ENCODE peak calls at places on chromosomes 2 and 18, in seven cellular contexts. I is GM23248, A is fibroblast of lung, F is astrocyte, T is PC-3, X is mammary epithelial cell, C is hepatocyte. V is an unnamed sample.

GRCh38 chr2:108612153-108612513 is 77.9 kb downstream of the LIMS1 start:
- DNase-seq in A (peak; percentile 66), F (peak; percentile 60), T (no peak), I (no peak), C (no peak), X (peak; percentile 95), V (no peak)

GRCh38 chr18:2425426-2426317 is 145.6 kb downstream of the METTL4 start:
- DNase-seq in T (peak; percentile 9), X (peak; percentile 36), I (peak; percentile 55), A (peak; percentile 51), F (no peak), C (no peak), V (no peak)

GRCh38 chr2:75403991-75404428 is 156.7 kb downstream of the EVA1A start:
- DNase-seq in C (peak; percentile 53), I (peak; percentile 69), X (peak; percentile 35), A (peak; percentile 41), F (peak; percentile 22), T (peak; percentile 76), V (peak; percentile 24)

GRCh38 chr2:174025271-174026121 is 60.3 kb upstream of the SP3 start:
- DNase-seq in I (peak; percentile 87), C (peak; percentile 76), T (no peak), F (peak; percentile 72), A (peak; percentile 72), X (no peak), V (no peak)

GRCh38 chr2:233707979-233708644 is 4.6 kb upstream of the UGT1A5 start:
- DNase-seq in I (peak; percentile 50), F (peak; percentile 59), T (peak; percentile 74), A (peak; percentile 67), C (no peak), X (peak; percentile 40), V (no peak)

GRCh38 chr2:96859338-96859649 is 1.5 kb upstream of the ANKRD39 start:
- DNase-seq in A (no peak), I (no peak), T (no peak), X (no peak), C (no peak), F (no peak), V (no peak)

GRCh38 chr2:233449071-233449901 is 95.0 kb downstream of the DGKD start:
- DNase-seq in A (peak; percentile 46), X (no peak), T (peak; percentile 53), C (peak; percentile 71), I (peak; percentile 83), F (peak; percentile 14), V (no peak)

GRCh38 chr2:95231723-95232122 is 24.4 kb downstream of the ZNF892 start:
- DNase-seq in A (peak; percentile 62), I (peak; percentile 69), T (peak; percentile 93), X (peak; percentile 57), F (peak; percentile 46), C (peak; percentile 55), V (peak; percentile 70)

GRCh38 chr2:134193006-134193405 is 60.9 kb upstream of the MGAT5 start:
- DNase-seq in F (peak; percentile 42), C (no peak), T (peak; percentile 53), X (peak; percentile 75), I (peak; percentile 68), A (peak; percentile 66), V (no peak)

GRCh38 chr18:13619505-13620205 is 106.7 kb downstream of the FAM210A start:
- DNase-seq in F (no peak), A (no peak), T (no peak), X (no peak), C (no peak), I (no peak), V (no peak)

GRCh38 chr2:71930073-71930681 is 217.5 kb downstream of the CYP26B1 start:
- DNase-seq in T (peak; percentile 40), C (peak; percentile 70), F (no peak), I (peak; percentile 83), X (no peak), A (no peak), V (no peak)

GRCh38 chr2:165373322-165374025 is 96.0 kb upstream of the CSRNP3 start:
- DNase-seq in X (no peak), C (no peak), T (no peak), F (no peak), I (no peak), A (no peak), V (no peak)

GRCh38 chr2:191030521-191031154 is 16.7 kb upstream of the STAT1 start:
- DNase-seq in X (no peak), T (peak; percentile 64), A (peak; percentile 45), I (peak; percentile 57), F (peak; percentile 28), C (peak; percentile 67), V (peak; percentile 54)

GRCh38 chr18:48804856-48805610 is 145.7 kb downstream of the SMAD7 start:
- DNase-seq in A (no peak), T (no peak), C (no peak), I (no peak), X (no peak), F (no peak), V (no peak)

GRCh38 chr18:13414542-13414941 is 196.0 kb downstream of the LDLRAD4 start:
- DNase-seq in F (no peak), I (no peak), T (no peak), A (no peak), X (no peak), C (no peak), V (no peak)

GRCh38 chr2:156589381-156590079 is 153.4 kb downstream of the GPD2 start:
- DNase-seq in F (peak; percentile 21), I (peak; percentile 72), T (peak; percentile 67), A (peak; percentile 39), C (peak; percentile 61), X (peak; percentile 25), V (peak; percentile 29)

GRCh38 chr2:38178556-38179419 is 102.8 kb upstream of the CYP1B1 start:
- DNase-seq in X (peak; percentile 60), C (peak; percentile 34), F (peak; percentile 90), T (peak; percentile 19), I (peak; percentile 92), A (peak; percentile 91), V (no peak)

GRCh38 chr2:167140767-167141166 is 252.5 kb downstream of the XIRP2 start:
- DNase-seq in T (peak; percentile 99), X (peak; percentile 98), F (peak; percentile 99), A (peak; percentile 99), C (peak; percentile 21), I (peak; percentile 97), V (no peak)

GRCh38 chr2:149783284-149783683 is 195.7 kb upstream of the MMADHC start:
- DNase-seq in C (no peak), A (no peak), X (no peak), T (no peak), I (no peak), F (no peak), V (no peak)

GRCh38 chr2:210655229-210655628 is 98.8 kb downstream of the CPS1 start:
- DNase-seq in X (no peak), A (no peak), I (no peak), T (no peak), C (no peak), F (no peak), V (no peak)

GRCh38 chr2:151808258-151809072 is 19.8 kb downstream of the ARL5A start:
- DNase-seq in A (no peak), I (peak; percentile 66), T (peak; percentile 45), F (peak; percentile 14), C (no peak), X (no peak), V (no peak)

GRCh38 chr2:69667805-69668382 is 24.4 kb upstream of the AAK1 start:
- DNase-seq in F (peak; percentile 33), T (peak; percentile 89), I (peak; percentile 14), A (peak; percentile 53), X (peak; percentile 85), C (peak; percentile 34), V (no peak)

DNA sequence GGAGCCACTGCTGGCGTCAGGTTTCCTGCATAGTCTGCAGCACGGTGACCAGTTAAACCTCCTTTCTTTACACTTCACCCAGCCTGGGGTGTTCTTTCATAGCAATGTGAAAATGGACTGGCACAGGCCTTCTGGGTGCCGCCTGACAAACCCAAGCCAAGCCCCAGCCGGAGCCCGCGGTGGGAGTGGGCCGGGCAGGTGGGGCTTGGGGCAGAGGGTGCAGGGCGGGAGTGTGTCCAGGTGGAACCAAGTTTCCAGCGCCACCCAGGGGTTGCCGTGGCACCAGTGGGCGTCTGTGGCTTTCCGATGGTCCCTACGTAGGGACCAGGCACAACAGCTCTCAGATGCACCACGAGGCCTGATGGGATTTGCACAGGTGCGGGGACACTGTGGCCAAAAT is 75.8 kb downstream of the RTP5 start:
- DNase-seq in X (no peak), F (no peak), T (no peak), I (no peak), A (no peak), C (no peak), V (no peak)
- H3K9me3 ChIP-seq in X (peaks cover 4% of the 10 kb centered on the region), F (peaks cover 8% of the 10 kb centered on the region), T (peaks cover 3% of the 10 kb centered on the region), I (no peaks in the 10 kb centered on the region), A (no peaks in the 10 kb centered on the region), C (no peaks in the 10 kb centered on the region), V (no peaks in the 10 kb centered on the region)

GRCh38 chr18:21364471-21364870 is 122.4 kb downstream of the GREB1L start:
- DNase-seq in X (no peak), A (no peak), C (no peak), T (no peak), I (no peak), F (no peak), V (no peak)

GRCh38 chr18:21359746-21360145 is 117.7 kb downstream of the GREB1L start:
- DNase-seq in A (no peak), F (no peak), X (no peak), I (peak; percentile 68), T (peak; percentile 18), C (no peak), V (no peak)

GRCh38 chr18:21362921-21363320 is 120.9 kb downstream of the GREB1L start:
- DNase-seq in F (peak; percentile 10), X (no peak), T (no peak), I (peak; percentile 60), A (peak; percentile 25), C (no peak), V (no peak)

GRCh38 chr18:21363411-21363810 is 121.4 kb downstream of the GREB1L start:
- DNase-seq in X (no peak), I (no peak), T (no peak), F (no peak), A (no peak), C (no peak), V (no peak)

GRCh38 chr18:21361297-21361880 is 119.4 kb downstream of the GREB1L start:
- DNase-seq in T (no peak), X (no peak), A (no peak), C (no peak), I (peak; percentile 9), F (no peak), V (no peak)
- H2AFZ ChIP-seq in T (peak overlapping the region; percentile 35), X (no peak overlapping the region), A (no peak overlapping the region), C (no peak overlapping the region), I (peak overlapping the region; percentile 63), F (no peak overlapping the region), V (no peak overlapping the region)

DNA sequence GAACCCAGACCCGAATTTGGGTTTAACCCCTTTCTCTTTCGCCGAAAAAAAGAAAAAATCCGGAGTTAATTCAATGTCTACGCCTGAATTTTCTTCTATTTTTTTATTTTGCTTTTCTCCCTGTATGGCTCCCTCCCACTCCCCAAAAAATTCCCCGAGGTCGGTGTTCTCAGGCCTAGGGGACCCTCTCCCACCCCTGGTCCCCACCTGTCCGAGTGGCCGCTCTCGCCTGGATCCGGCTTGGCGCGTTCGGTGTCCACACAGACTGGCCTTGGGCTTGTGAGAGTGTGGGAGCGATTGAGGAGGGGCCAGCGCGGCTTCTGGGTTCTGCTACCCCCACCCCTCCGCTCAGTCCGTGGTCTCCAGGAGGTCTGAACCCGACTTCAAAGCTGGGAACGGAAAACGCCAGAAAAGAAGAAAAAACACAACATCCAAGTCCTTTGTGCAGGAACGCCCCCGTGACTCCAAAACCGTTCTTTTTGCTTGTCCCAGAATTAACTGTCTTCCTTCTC is 5.7 kb upstream of the EN1 start:
- DNase-seq in A (no peak), T (no peak), I (no peak), F (no peak), C (no peak), X (no peak), V (no peak)
- H3K9me3 ChIP-seq in A (no peaks in the 10 kb centered on the region), T (no peaks in the 10 kb centered on the region), I (no peaks in the 10 kb centered on the region), F (peaks cover 3% of the 10 kb centered on the region), C (no peaks in the 10 kb centered on the region), X (no peaks in the 10 kb centered on the region), V (peaks cover 3% of the 10 kb centered on the region)

GRCh38 chr18:75247601-75248421 is 37.2 kb downstream of the TSHZ1 start:
- DNase-seq in C (no peak), I (peak; percentile 74), X (peak; percentile 54), F (peak; percentile 62), T (peak; percentile 15), A (peak; percentile 60), V (peak; percentile 50)
- H2AFZ ChIP-seq in C (peak overlapping the region; percentile 1), I (peak overlapping the region; percentile 86), X (peak overlapping the region; percentile 80), F (peak overlapping the region; percentile 73), T (peak overlapping the region; percentile 91), A (peak overlapping the region; percentile 52), V (peak overlapping the region; percentile 67)

V was measured in DND-41.